ENCODE peak calls at places on chromosomes 1 and 21, in seven cellular contexts. E is neuronal stem cell, C is mesendoderm, U is H1, Y is IMR-90, I is H9, D is mesenchymal stem cell. N is an unnamed sample.

GRCh38 chr1:88612299-88612698 is 71.8 kb upstream of the PKN2 start:
- DNase-seq in U (no peak), Y (no peak), C (no peak), D (no peak), I (no peak), E (peak; percentile 48), N (no peak)

GRCh38 chr1:109242387-109242786 is 7.0 kb upstream of the CELSR2 start:
- DNase-seq in I (peak; percentile 30), E (no peak), D (no peak), C (no peak), Y (no peak), U (no peak), N (no peak)

GRCh38 chr1:31423418-31423947 is 10.5 kb downstream of the SERINC2 start:
- DNase-seq in E (no peak), I (no peak), Y (no peak), U (no peak), C (no peak), D (no peak), N (no peak)

GRCh38 chr1:174788981-174789380 is 210.8 kb upstream of the CACYBP start:
- DNase-seq in Y (peak; percentile 87), E (no peak), D (peak; percentile 63), C (no peak), U (no peak), I (no peak), N (no peak)

GRCh38 chr1:220680085-220680687 is 10.0 kb upstream of the C1orf115 start:
- DNase-seq in I (no peak), D (peak; percentile 51), C (peak; percentile 60), Y (peak; percentile 19), U (no peak), E (peak; percentile 36), N (peak; percentile 76)

GRCh38 chr1:227886503-227886961 is 61.2 kb downstream of the WNT9A start:
- DNase-seq in U (no peak), I (peak; percentile 39), C (no peak), E (no peak), Y (no peak), D (no peak), N (no peak)

GRCh38 chr1:180586671-180587155 is 27.9 kb downstream of the OVAAL start:
- DNase-seq in Y (peak; percentile 80), U (no peak), I (no peak), C (peak; percentile 42), E (no peak), D (peak; percentile 58), N (peak; percentile 84)

GRCh38 chr1:199083680-199084079 is 444.8 kb downstream of the PTPRC start:
- DNase-seq in U (no peak), D (peak; percentile 83), I (no peak), E (no peak), Y (peak; percentile 75), C (no peak), N (no peak)

GRCh38 chr1:153485880-153486279 is 25.4 kb upstream of the S100A7 start:
- DNase-seq in D (no peak), Y (no peak), I (no peak), C (peak; percentile 42), E (no peak), U (no peak), N (no peak)

GRCh38 chr1:15336866-15337265 is 72.8 kb upstream of the EFHD2 start:
- DNase-seq in E (no peak), D (no peak), Y (no peak), C (no peak), I (no peak), U (no peak), N (no peak)

GRCh38 chr1:244065960-244066388 is 14.9 kb downstream of the ZBTB18 start:
- DNase-seq in E (no peak), U (no peak), C (no peak), Y (peak; percentile 84), I (no peak), D (no peak), N (no peak)

GRCh38 chr1:223738465-223739365 is 26.4 kb downstream of the CAPN2 start:
- DNase-seq in I (no peak), E (no peak), D (no peak), C (no peak), U (no peak), Y (no peak), N (peak; percentile 64)

GRCh38 chr1:51168266-51168845 is 66.3 kb downstream of the C1orf185 start:
- DNase-seq in Y (peak; percentile 7), I (no peak), D (peak; percentile 15), C (no peak), U (no peak), E (no peak), N (no peak)

GRCh38 chr1:22044690-22045420 is 7.7 kb upstream of the CDC42 start:
- DNase-seq in I (no peak), E (no peak), D (no peak), Y (peak; percentile 69), C (no peak), U (no peak), N (no peak)

GRCh38 chr1:168112673-168113305 is 23.9 kb downstream of the GPR161 start:
- DNase-seq in Y (peak; percentile 81), C (peak; percentile 77), I (no peak), U (no peak), E (no peak), D (peak; percentile 69), N (peak; percentile 3)

GRCh38 chr1:89552481-89553194 is 28.0 kb downstream of the LRRC8B start:
- DNase-seq in U (no peak), C (no peak), Y (no peak), D (peak; percentile 41), E (no peak), I (no peak), N (no peak)

GRCh38 chr1:186768906-186769305 is 59.8 kb upstream of the PLA2G4A start:
- DNase-seq in E (no peak), U (no peak), C (no peak), I (no peak), Y (no peak), D (no peak), N (no peak)

GRCh38 chr1:86449103-86449502 is 19.6 kb upstream of the CLCA1 start:
- DNase-seq in E (no peak), U (no peak), Y (no peak), C (no peak), D (no peak), I (no peak), N (no peak)

GRCh38 chr1:227786673-227787512 is 28.6 kb upstream of the PRSS38 start:
- DNase-seq in D (no peak), I (no peak), U (no peak), E (no peak), Y (no peak), C (no peak), N (no peak)

GRCh38 chr1:76156987-76157386 is 82.4 kb downstream of the ST6GALNAC3 start:
- DNase-seq in D (no peak), Y (no peak), U (no peak), I (no peak), C (no peak), E (no peak), N (no peak)

GRCh38 chr1:248631354-248632041 is 3.4 kb downstream of the OR2T11 start:
- DNase-seq in U (no peak), D (no peak), I (no peak), E (no peak), C (no peak), Y (no peak), N (peak; percentile 34)

GRCh38 chr1:62744594-62745577 is 39.0 kb upstream of the ATG4C start:
- DNase-seq in E (no peak), Y (no peak), U (no peak), C (no peak), D (no peak), I (no peak), N (no peak)
- H4K8ac ChIP-seq in E (no peak overlapping the region), Y (no peak overlapping the region), U (no peak overlapping the region), C (no peak overlapping the region), D (no peak overlapping the region), I (no peak overlapping the region), N (no peak overlapping the region)

GRCh38 chr21:46188226-46189212 is 4.3 kb upstream of the SPATC1L start:
- DNase-seq in C (peak; percentile 87), Y (peak; percentile 58), U (no peak), I (peak; percentile 63), E (peak; percentile 56), D (peak; percentile 74), N (peak; percentile 68)

GRCh38 chr21:46190491-46191131 is 6.4 kb upstream of the SPATC1L start:
- DNase-seq in D (no peak), I (peak; percentile 24), C (no peak), Y (no peak), E (no peak), U (no peak), N (no peak)

GRCh38 chr21:46187814-46188213 is 3.6 kb upstream of the SPATC1L start:
- DNase-seq in C (no peak), D (no peak), I (no peak), U (no peak), Y (no peak), E (no peak), N (no peak)

GRCh38 chr21:46189959-46190490 is 5.8 kb upstream of the SPATC1L start:
- DNase-seq in Y (no peak), I (no peak), C (no peak), U (no peak), E (no peak), D (no peak), N (no peak)

GRCh38 chr21:46189213-46189958 is 5.1 kb upstream of the SPATC1L start:
- DNase-seq in D (peak; percentile 61), E (no peak), Y (peak; percentile 58), I (peak; percentile 26), C (no peak), U (no peak), N (no peak)
- H3K4me2 ChIP-seq in D (no peak overlapping the region), E (no peak overlapping the region), Y (no peak overlapping the region), I (no peak overlapping the region), C (no peak overlapping the region), U (no peak overlapping the region), N (no peak overlapping the region)

DNA sequence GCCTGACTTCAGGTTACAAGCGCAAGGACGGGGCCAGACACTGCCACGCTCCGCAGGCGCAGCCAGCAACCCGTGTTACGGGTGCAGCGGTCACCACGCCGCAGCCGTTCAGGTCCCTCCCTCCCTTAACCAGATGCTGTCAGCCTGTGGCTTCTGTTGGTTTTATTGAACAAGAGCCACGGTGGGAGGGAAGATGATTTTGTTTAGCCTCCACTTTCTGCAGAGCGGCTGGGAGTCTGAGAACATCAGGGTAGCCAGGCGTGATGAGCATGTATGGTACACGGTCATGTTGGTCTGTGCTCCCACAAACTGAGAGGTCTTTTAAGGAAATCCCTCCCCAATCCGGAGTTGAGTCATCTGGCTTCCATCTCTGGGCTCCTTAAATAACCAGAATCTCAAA is 18.5 kb upstream of the ADARB1 start:
- DNase-seq in C (no peak), U (no peak), D (no peak), E (no peak), Y (peak; percentile 47), I (peak; percentile 20), N (no peak)
- H4K8ac ChIP-seq in C (no peak overlapping the region), U (peak overlapping the region; percentile 29), D (no peak overlapping the region), E (no peak overlapping the region), Y (peak overlapping the region; percentile 49), I (no peak overlapping the region), N (no peak overlapping the region)

GRCh38 chr1:26949926-26950319 is 10.3 kb downstream of the KDF1 start:
- DNase-seq in I (no peak), U (no peak), E (no peak), Y (no peak), C (no peak), D (no peak), N (no peak)

GRCh38 chr1:26953374-26953773 is 6.9 kb downstream of the KDF1 start:
- DNase-seq in Y (no peak), U (no peak), D (no peak), I (no peak), C (no peak), E (no peak), N (no peak)

GRCh38 chr1:26950602-26951001 is 9.7 kb downstream of the KDF1 start:
- DNase-seq in Y (no peak), C (no peak), D (no peak), E (no peak), I (no peak), U (no peak), N (no peak)

GRCh38 chr1:26951216-26951615 is 9.1 kb downstream of the KDF1 start:
- DNase-seq in I (no peak), U (no peak), E (no peak), Y (no peak), D (no peak), C (no peak), N (no peak)

GRCh38 chr1:26951821-26952497 is 8.3 kb downstream of the KDF1 start:
- DNase-seq in U (no peak), I (no peak), Y (no peak), D (no peak), C (no peak), E (no peak), N (no peak)
- H3K4me2 ChIP-seq in U (no peak overlapping the region), I (no peak overlapping the region), Y (no peak overlapping the region), D (no peak overlapping the region), C (no peak overlapping the region), E (no peak overlapping the region), N (no peak overlapping the region)

N was measured in trophoblast cell.